ENCODE peak calls at places on chromosomes 5 and 9, in eight cellular contexts. P is fibroblast of lung; J is MM.1S; I is colonic mucosa; X is aorta; S is CD8-positive, alpha-beta T cell; Z is left ventricle myocardium inferior; K is IMR-90. H is an unnamed sample.

GRCh38 chr9:115209601-115210306 is 91.8 kb upstream of the TNC start:
- DNase-seq in Z (no peak), J (no peak), I (no peak), X (no peak), P (peak; percentile 83), S (no peak), K (peak; percentile 60), H (no peak)

GRCh38 chr5:175701797-175702196 is 43.9 kb downstream of the HRH2 start:
- DNase-seq in K (no peak), J (no peak), P (no peak), X (no peak), S (no peak), Z (no peak), I (no peak), H (no peak)

GRCh38 chr9:12958279-12958678 is 183.5 kb downstream of the LURAP1L start:
- DNase-seq in Z (no peak), I (no peak), S (no peak), K (no peak), P (no peak), J (no peak), X (no peak), H (no peak)

GRCh38 chr9:79645110-79645509 is 73.3 kb downstream of the TLE4 start:
- DNase-seq in S (no peak), K (no peak), P (no peak), Z (no peak), X (no peak), J (no peak), I (no peak), H (no peak)

GRCh38 chr5:111699976-111700375 is 57.0 kb downstream of the NREP start:
- DNase-seq in K (no peak), Z (no peak), I (peak; percentile 50), X (no peak), S (no peak), J (no peak), P (peak; percentile 56), H (no peak)

GRCh38 chr5:463952-464351 is 21.0 kb downstream of the EXOC3 start:
- DNase-seq in J (no peak), Z (peak; percentile 12), K (no peak), X (peak; percentile 46), I (no peak), P (no peak), S (peak; percentile 49), H (no peak)

GRCh38 chr5:9454012-9454481 is 91.8 kb downstream of the SEMA5A start:
- DNase-seq in P (peak; percentile 38), K (no peak), I (no peak), X (no peak), J (no peak), S (no peak), Z (no peak), H (no peak)

GRCh38 chr9:18798106-18798505 is 234.9 kb downstream of the SAXO1 start:
- DNase-seq in Z (no peak), I (no peak), S (no peak), X (no peak), J (no peak), K (peak; percentile 20), P (no peak), H (no peak)

GRCh38 chr5:75886706-75887105 is 169.5 kb upstream of the POC5 start:
- DNase-seq in P (no peak), Z (no peak), J (no peak), X (no peak), K (no peak), I (no peak), S (no peak), H (no peak)

GRCh38 chr5:155274484-155274883 is 260.9 kb downstream of the KIF4B start:
- DNase-seq in Z (no peak), J (no peak), K (no peak), P (no peak), X (no peak), S (no peak), I (no peak), H (peak; percentile 44)

GRCh38 chr9:117030254-117030768 is 343.2 kb downstream of the TRIM32 start:
- DNase-seq in Z (no peak), K (no peak), X (no peak), P (no peak), S (no peak), J (no peak), I (no peak), H (no peak)

GRCh38 chr5:55868846-55869245 is 17.7 kb downstream of the IL31RA start:
- DNase-seq in I (no peak), S (no peak), J (no peak), K (peak; percentile 99), Z (no peak), P (peak; percentile 99), X (peak; percentile 62), H (no peak)

GRCh38 chr9:115162946-115163345 is 45.0 kb upstream of the TNC start:
- DNase-seq in X (no peak), P (no peak), K (no peak), J (peak; percentile 10), S (no peak), Z (no peak), I (no peak), H (no peak)

GRCh38 chr5:133113331-133114061 is 61.7 kb downstream of the HSPA4 start:
- DNase-seq in I (no peak), K (peak; percentile 56), J (no peak), P (peak; percentile 86), X (no peak), S (no peak), Z (no peak), H (no peak)

DNA sequence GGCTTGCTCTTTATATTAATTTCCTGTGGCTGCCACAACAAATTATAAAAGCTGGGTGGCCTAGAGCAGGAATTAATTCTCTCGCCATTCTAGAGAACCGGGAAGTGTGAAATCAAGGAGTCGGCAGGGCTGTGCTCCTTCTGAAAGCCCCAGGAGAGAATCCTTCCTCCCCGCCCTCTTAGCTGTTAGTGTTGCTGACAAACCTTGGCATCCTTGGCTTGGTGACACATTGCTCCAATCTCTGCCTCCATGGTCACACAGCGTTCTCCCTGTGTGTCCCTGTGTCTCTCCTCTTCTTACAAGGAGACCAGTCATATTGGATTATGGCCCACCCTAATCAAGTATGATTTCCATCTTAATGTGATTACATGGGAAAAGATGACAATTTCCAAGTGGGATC is 55.9 kb upstream of the NEURL1B start:
- DNase-seq in K (no peak), I (no peak), Z (no peak), S (no peak), J (no peak), P (no peak), X (no peak), H (no peak)
- H3K27me3 ChIP-seq in K (peaks cover 85% of the 10 kb centered on the region), I (no peaks in the 10 kb centered on the region), Z (no peaks in the 10 kb centered on the region), S (no peaks in the 10 kb centered on the region), J (peaks cover 27% of the 10 kb centered on the region), P (peaks cover 31% of the 10 kb centered on the region), X (no peaks in the 10 kb centered on the region), H (peaks cover 2% of the 10 kb centered on the region)

DNA sequence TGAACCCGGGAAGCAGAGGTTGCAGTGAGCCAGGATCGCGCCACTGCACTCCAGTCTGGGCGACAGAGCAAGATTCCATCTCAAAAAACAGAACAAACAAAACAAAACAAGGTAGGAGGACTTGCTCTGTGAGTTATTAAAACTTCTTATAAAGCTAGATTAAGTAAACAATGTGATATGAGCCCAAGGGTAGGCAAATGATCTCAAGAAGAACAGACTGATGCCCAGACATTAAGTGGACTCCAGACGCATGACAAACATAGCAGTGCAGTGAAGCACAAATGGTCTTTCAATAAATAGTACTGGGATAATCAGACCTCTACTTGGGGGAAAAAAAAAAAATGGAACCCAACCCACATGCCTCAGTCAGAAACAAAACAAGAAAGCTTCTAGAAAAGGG is 45.7 kb downstream of the SETX start:
- DNase-seq in J (no peak), S (no peak), I (no peak), P (no peak), K (no peak), X (no peak), Z (no peak), H (no peak)
- H3K36me3 ChIP-seq in J (no peaks in the 10 kb centered on the region), S (peaks cover 28% of the 10 kb centered on the region), I (no peaks in the 10 kb centered on the region), P (no peaks in the 10 kb centered on the region), K (peaks cover 30% of the 10 kb centered on the region), X (peaks cover 4% of the 10 kb centered on the region), Z (peaks cover 75% of the 10 kb centered on the region), H (peaks cover 1% of the 10 kb centered on the region)

GRCh38 chr9:81599837-81600236 is 89.5 kb downstream of the TLE1 start:
- DNase-seq in S (no peak), X (no peak), K (no peak), I (no peak), Z (no peak), P (peak; percentile 46), J (no peak), H (no peak)

GRCh38 chr9:81594415-81594814 is 94.9 kb downstream of the TLE1 start:
- DNase-seq in P (no peak), S (no peak), J (no peak), K (no peak), X (no peak), I (no peak), Z (no peak), H (no peak)

GRCh38 chr9:81595887-81596558 is 93.3 kb downstream of the TLE1 start:
- DNase-seq in I (no peak), P (no peak), X (no peak), Z (no peak), K (no peak), J (no peak), S (no peak), H (peak; percentile 61)

GRCh38 chr9:81597749-81598497 is 91.4 kb downstream of the TLE1 start:
- DNase-seq in X (no peak), P (no peak), J (no peak), Z (no peak), S (no peak), K (no peak), I (no peak), H (no peak)

DNA sequence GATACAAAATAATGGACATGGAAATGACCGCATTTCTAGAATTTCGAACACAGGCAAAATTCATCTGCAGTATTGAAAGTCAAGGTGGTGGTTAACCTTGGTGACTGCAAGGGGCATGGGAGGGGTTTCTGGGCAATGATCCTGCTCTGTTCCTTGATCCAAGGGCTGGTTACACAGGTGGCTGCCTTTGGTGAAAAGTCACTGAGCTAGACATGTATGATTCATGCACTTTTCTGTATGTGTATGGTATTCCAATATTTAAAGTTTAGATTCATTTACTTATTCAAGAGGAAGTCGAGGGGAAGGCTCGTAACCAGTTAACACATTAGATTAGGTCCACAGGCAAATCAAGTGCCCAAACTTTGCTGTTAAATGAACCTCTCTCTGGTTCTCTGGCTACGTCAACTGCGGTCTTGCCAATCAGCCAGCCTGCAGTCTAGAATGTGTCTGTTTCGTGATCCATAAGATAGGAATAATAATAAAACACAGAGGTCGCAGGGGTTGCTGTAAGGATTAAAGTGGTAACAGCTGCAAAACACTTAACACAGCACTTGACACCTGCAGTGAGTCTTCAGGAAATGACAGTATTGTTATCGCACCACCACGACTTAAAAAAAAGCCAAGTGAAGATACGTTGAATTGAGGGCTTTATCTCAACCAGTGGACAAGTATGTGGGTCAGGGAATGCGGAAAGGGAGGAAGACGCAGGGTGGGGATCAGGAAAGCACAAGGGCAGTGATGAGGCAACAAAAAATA is 92.5 kb downstream of the TLE1 start:
- DNase-seq in X (no peak), P (no peak), Z (no peak), S (no peak), K (no peak), J (no peak), I (no peak), H (no peak)
- H3K4me3 ChIP-seq in X (no peak overlapping the region), P (no peak overlapping the region), Z (no peak overlapping the region), S (no peak overlapping the region), K (no peak overlapping the region), J (no peak overlapping the region), I (no peak overlapping the region), H (no peak overlapping the region)

DNA sequence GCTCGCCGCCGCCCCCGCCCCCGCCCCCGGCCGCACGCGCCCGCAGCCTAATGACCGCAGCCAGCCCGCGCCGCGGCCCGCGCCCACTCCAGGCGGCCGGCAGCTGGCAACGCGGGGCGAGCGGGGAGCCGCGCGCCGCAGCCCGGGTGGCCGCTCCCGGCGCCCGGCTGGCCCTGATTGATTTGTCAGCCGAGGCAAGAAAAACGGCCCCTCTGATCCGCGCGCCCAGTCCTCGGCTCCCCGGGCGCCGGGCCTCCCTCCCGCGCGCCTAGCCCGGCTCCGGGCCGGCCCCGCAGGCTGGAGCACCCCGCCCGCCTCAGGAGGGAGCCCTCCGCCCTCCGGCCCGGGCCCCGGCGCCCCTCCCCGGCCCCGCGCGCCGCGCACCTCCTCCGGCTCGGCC is 11.9 kb upstream of the LHX2 start:
- DNase-seq in P (no peak), S (no peak), J (no peak), X (no peak), K (no peak), I (no peak), Z (no peak), H (peak; percentile 83)
- H3K27me3 ChIP-seq in P (peaks cover 71% of the 10 kb centered on the region), S (peaks cover 45% of the 10 kb centered on the region), J (peaks cover 59% of the 10 kb centered on the region), X (no peaks in the 10 kb centered on the region), K (peaks cover 91% of the 10 kb centered on the region), I (peaks cover 86% of the 10 kb centered on the region), Z (peaks cover 97% of the 10 kb centered on the region), H (peaks cover 93% of the 10 kb centered on the region)